ENCODE peak calls at places on chromosomes 1 and 21, in nine cellular contexts. E is AG04450, T is GM12865, G is epithelial cell of esophagus, V is suprapubic skin, A is ovary, W is tibial nerve, P is GM20000, B is left ventricle myocardium inferior. Z is an unnamed sample.

GRCh38 chr1:26584022-26584485 is 54.5 kb downstream of the RPS6KA1 start:
- DNase-seq in G (peak), P (peak), V (no peak), W (no peak), A (no peak), E (no peak), B (no peak), T (peak), Z (no peak)

GRCh38 chr1:163472267-163472666 is 150.5 kb downstream of the NUF2 start:
- DNase-seq in V (no peak), G (no peak), B (no peak), P (no peak), T (no peak), E (no peak), W (no peak), A (no peak), Z (no peak)

GRCh38 chr1:205648212-205648910 is 16.6 kb upstream of the ELK4 start:
- DNase-seq in E (no peak), T (no peak), B (no peak), G (no peak), W (no peak), P (no peak), A (no peak), V (no peak), Z (no peak)

GRCh38 chr1:4213599-4213998 is 313.5 kb upstream of the C1orf174 start:
- DNase-seq in P (no peak), G (no peak), W (no peak), B (no peak), V (no peak), A (no peak), E (no peak), T (no peak), Z (no peak)

GRCh38 chr1:72280131-72280530 is 2.2 kb downstream of the NEGR1 start:
- DNase-seq in P (no peak), E (no peak), V (no peak), G (no peak), T (no peak), B (no peak), A (no peak), W (no peak), Z (no peak)

GRCh38 chr1:101137144-101138126 is 99.4 kb upstream of the S1PR1 start:
- DNase-seq in V (no peak), T (peak), B (no peak), G (no peak), P (no peak), A (no peak), E (no peak), W (no peak), Z (no peak)

GRCh38 chr21:31098576-31099005 is 60.3 kb upstream of the KRTAP19-8 start:
- DNase-seq in W (peak), E (peak), P (peak), B (peak), A (peak), T (peak), G (peak), V (peak), Z (peak)

GRCh38 chr1:12342261-12343003 is 112.6 kb downstream of the VPS13D start:
- DNase-seq in T (no peak), P (no peak), V (no peak), A (no peak), W (no peak), E (no peak), G (no peak), B (no peak), Z (no peak)

GRCh38 chr1:90959352-90960206 is 62.3 kb downstream of the ZNF644 start:
- DNase-seq in G (peak), B (no peak), W (no peak), P (no peak), A (no peak), V (no peak), E (no peak), T (peak), Z (no peak)

GRCh38 chr1:205537386-205538018 is 33.0 kb downstream of the CDK18 start:
- DNase-seq in A (no peak), T (no peak), P (no peak), B (no peak), G (no peak), W (no peak), V (peak), E (no peak), Z (peak)

GRCh38 chr1:109906160-109906838 is 4.3 kb upstream of the CSF1 start:
- DNase-seq in P (peak), T (peak), E (no peak), A (no peak), V (no peak), W (no peak), B (no peak), G (no peak), Z (no peak)

GRCh38 chr1:44072204-44072603 is 40.9 kb upstream of the SLC6A9 start:
- DNase-seq in B (no peak), A (no peak), W (no peak), G (peak), E (peak), V (no peak), P (no peak), T (no peak), Z (no peak)

GRCh38 chr1:178341218-178341956 is 155.4 kb downstream of the CLEC20A start:
- DNase-seq in T (no peak), E (peak), V (peak), A (no peak), P (no peak), G (peak), W (peak), B (peak), Z (no peak)

GRCh38 chr1:116654351-116654750 is 13.2 kb downstream of the IGSF3 start:
- DNase-seq in B (no peak), V (no peak), E (no peak), W (no peak), A (no peak), T (no peak), G (no peak), P (no peak), Z (no peak)

GRCh38 chr1:232725303-232726047 is 79.7 kb upstream of the MAP10 start:
- DNase-seq in V (no peak), A (no peak), E (no peak), B (no peak), T (no peak), G (no peak), P (peak), W (no peak), Z (no peak)

GRCh38 chr1:160108888-160109662 is 6.5 kb upstream of the ATP1A2 start:
- DNase-seq in B (no peak), A (no peak), T (peak), V (no peak), W (peak), E (no peak), G (peak), P (peak), Z (no peak)

GRCh38 chr1:22056921-22057320 is 4.4 kb downstream of the CDC42 start:
- DNase-seq in A (no peak), P (no peak), W (no peak), E (no peak), G (no peak), V (peak), T (no peak), B (no peak), Z (no peak)

GRCh38 chr1:226778657-226779058 is 39.6 kb upstream of the ITPKB start:
- DNase-seq in B (no peak), A (no peak), T (no peak), V (no peak), E (peak), G (peak), P (no peak), W (no peak), Z (no peak)

GRCh38 chr1:24951337-24951736 is 21.3 kb upstream of the RUNX3 start:
- DNase-seq in E (no peak), T (no peak), G (no peak), W (no peak), V (no peak), A (no peak), P (no peak), B (no peak), Z (no peak)

GRCh38 chr1:2050482-2050792 is 226 bp downstream of the PRKCZ start:
- DNase-seq in G (peak), B (no peak), W (no peak), E (no peak), A (no peak), P (no peak), V (no peak), T (no peak), Z (no peak)

GRCh38 chr1:30365596-30365995 is 357.8 kb downstream of the MATN1 start:
- DNase-seq in T (no peak), B (no peak), W (no peak), A (no peak), P (no peak), V (no peak), E (no peak), G (no peak), Z (no peak)

GRCh38 chr21:45868086-45868485 is 113.5 kb upstream of the COL6A1 start:
- DNase-seq in T (no peak), W (no peak), E (no peak), G (no peak), P (no peak), A (no peak), B (no peak), V (peak), Z (no peak)

GRCh38 chr1:158799689-158800088 is 18.7 kb upstream of the OR6N2 start:
- DNase-seq in B (no peak), V (no peak), A (no peak), P (no peak), E (no peak), T (no peak), W (no peak), G (no peak), Z (no peak)

GRCh38 chr1:66335859-66336640 is 197.9 kb upstream of the SGIP1 start:
- DNase-seq in E (no peak), G (peak), B (peak), T (peak), P (peak), W (peak), A (peak), V (peak), Z (no peak)

GRCh38 chr1:37983546-37983945 is 6.3 kb downstream of the SF3A3 start:
- DNase-seq in V (no peak), G (no peak), E (no peak), B (no peak), P (no peak), T (no peak), A (no peak), W (no peak), Z (no peak)

GRCh38 chr1:5763971-5764370 is 228.3 kb downstream of the NPHP4 start:
- DNase-seq in A (no peak), W (no peak), V (no peak), P (no peak), G (no peak), E (no peak), T (no peak), B (no peak), Z (no peak)

GRCh38 chr1:42767510-42767924 is 468 bp downstream of the C1orf50 start:
- DNase-seq in W (no peak), A (no peak), G (peak), P (no peak), E (no peak), B (no peak), V (no peak), T (no peak), Z (no peak)

GRCh38 chr1:94095112-94095637 is 25.8 kb downstream of the ABCA4 start:
- DNase-seq in W (peak), E (peak), G (no peak), T (no peak), V (peak), B (peak), P (no peak), A (peak), Z (no peak)

GRCh38 chr1:79044974-79045650 is 38.6 kb upstream of the ADGRL4 start:
- DNase-seq in T (peak), V (no peak), E (no peak), W (no peak), P (no peak), A (no peak), G (no peak), B (no peak), Z (no peak)
- TF ChIP-seq CTCF in T (no peak), V (no peak), E (no peak), W (no peak), P (no peak), A (no peak), G (no peak), B (peak), Z (no peak)

GRCh38 chr1:18110598-18110939 is 3.0 kb downstream of the IGSF21 start:
- DNase-seq in E (no peak), G (no peak), T (no peak), W (no peak), P (peak), A (no peak), B (no peak), V (no peak), Z (no peak)

GRCh38 chr1:18109058-18109755 is 1.6 kb downstream of the IGSF21 start:
- DNase-seq in T (no peak), W (no peak), G (no peak), V (no peak), A (no peak), P (no peak), E (no peak), B (no peak), Z (no peak)

GRCh38 chr1:18108313-18109057 is 887 bp downstream of the IGSF21 start:
- DNase-seq in G (no peak), W (no peak), T (no peak), P (no peak), B (no peak), A (no peak), V (no peak), E (no peak), Z (no peak)

GRCh38 chr1:18110968-18111367 is 3.4 kb downstream of the IGSF21 start:
- DNase-seq in P (no peak), T (no peak), E (no peak), G (no peak), V (no peak), A (no peak), W (no peak), B (peak), Z (no peak)

GRCh38 chr1:18109756-18110597 is 2.4 kb downstream of the IGSF21 start:
- DNase-seq in G (no peak), T (no peak), B (peak), V (no peak), P (peak), A (peak), W (peak), E (no peak), Z (no peak)
- TF ChIP-seq CTCF in G (no peak), T (no peak), B (peak), V (peak), P (no peak), A (no peak), W (peak), E (no peak), Z (no peak)

GRCh38 chr1:180920702-180921101 is 8.0 kb downstream of the KIAA1614 start:
- DNase-seq in E (no peak), G (no peak), V (no peak), T (peak), P (no peak), A (no peak), B (no peak), W (no peak), Z (no peak)
- TF ChIP-seq CTCF in E (peak), G (no peak), V (peak), T (peak), P (peak), A (no peak), B (peak), W (no peak), Z (no peak)

DNA sequence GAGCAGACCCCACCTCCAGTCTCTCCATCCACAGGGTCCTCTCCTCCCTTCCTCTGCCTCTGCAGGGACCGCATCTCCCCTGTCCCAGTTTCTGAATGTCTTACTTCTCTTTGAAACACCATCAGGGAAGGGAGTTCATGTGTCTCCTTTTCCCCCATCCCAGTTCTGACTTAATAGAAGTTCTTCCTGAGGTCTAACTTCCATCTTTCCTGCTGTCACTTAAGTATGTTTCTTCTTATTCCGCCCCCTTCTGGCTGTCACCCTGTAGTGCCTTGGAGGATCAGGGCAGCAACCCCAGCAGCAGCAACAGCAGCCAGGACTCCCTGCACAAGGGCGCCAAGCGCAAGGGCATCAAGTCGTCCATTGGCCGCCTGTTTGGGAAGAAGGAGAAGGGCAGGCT is 29.3 kb downstream of the MYOG start:
- DNase-seq in P (no peak), A (no peak), E (no peak), G (no peak), W (no peak), B (no peak), V (no peak), T (no peak), Z (no peak)
- TF ChIP-seq CTCF in P (no peak), A (no peak), E (no peak), G (no peak), W (no peak), B (no peak), V (no peak), T (peak), Z (no peak)

GRCh38 chr1:194164755-194165154 is 978.3 kb upstream of the B3GALT2 start:
- DNase-seq in W (no peak), G (no peak), P (no peak), B (no peak), A (no peak), T (no peak), V (no peak), E (no peak), Z (no peak)

GRCh38 chr1:194155962-194156361 is 969.5 kb upstream of the B3GALT2 start:
- DNase-seq in W (no peak), V (no peak), T (no peak), B (no peak), E (no peak), A (no peak), G (no peak), P (no peak), Z (no peak)

GRCh38 chr1:194161591-194161990 is 975.2 kb upstream of the B3GALT2 start:
- DNase-seq in B (no peak), G (no peak), T (no peak), W (no peak), E (no peak), P (no peak), A (no peak), V (no peak), Z (no peak)

DNA sequence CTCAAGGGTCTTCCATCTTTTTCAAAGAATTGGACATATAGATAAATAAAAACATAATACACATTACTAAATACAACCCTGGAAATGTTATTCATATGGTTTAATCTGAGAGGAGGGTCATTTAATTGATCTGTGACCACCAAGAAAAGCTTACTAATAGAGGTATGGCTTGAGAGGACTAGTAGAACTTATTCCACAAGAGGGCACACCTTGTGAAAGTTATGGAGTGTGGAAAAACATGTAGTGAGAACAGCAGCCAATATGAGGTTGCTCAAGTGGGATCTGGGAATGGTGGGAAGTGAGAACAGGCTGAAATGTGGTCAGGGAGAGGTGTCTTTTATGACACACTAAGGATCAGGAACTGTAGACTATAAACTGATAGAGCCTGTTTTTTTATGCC is 973.5 kb upstream of the B3GALT2 start:
- DNase-seq in B (no peak), V (no peak), T (no peak), E (no peak), W (no peak), P (no peak), G (peak), A (no peak), Z (no peak)
- TF ChIP-seq CTCF in B (peak), V (no peak), T (no peak), E (peak), W (no peak), P (no peak), G (no peak), A (no peak), Z (no peak)

DNA sequence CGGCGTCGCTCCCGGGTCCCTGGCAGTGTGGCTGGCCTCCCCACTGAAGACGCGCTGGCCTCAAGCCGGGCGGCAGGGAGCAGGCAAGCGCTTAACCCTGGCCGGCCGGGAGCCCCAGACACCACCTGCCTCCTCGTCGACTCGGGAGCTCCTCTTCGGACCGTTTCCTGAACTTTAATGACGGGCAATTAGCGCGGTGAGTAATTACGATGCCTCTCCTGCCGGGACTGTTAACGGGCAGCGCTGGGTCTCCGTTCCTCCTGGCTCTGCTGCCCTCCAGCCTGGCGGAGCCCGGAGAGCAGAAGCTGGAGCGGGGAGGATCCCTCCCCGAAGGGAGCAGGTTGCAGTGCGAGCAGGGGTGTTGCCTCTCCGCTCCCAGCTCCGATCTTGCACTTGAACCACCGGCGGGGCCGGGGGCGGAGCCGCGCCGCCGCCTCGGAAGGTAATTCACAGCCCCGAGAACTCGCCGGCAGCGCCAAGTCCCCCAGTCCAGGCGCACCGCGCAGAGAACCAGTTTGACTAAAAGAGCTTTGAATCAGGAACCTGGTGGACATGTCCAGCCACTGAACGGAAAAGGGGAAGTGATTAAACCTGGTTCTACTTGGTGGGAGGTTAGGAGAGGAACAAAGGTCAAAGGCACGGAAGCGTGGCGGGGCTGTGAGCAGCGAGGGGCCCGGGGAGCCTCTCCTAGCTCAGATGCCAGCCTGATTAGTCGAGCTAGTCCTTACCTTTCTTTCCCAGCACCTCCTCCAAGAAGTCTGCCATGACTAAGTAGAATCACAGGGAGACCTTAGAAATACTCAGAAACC is 18.3 kb upstream of the PLEKHA6 start:
- DNase-seq in P (peak), E (no peak), T (peak), W (no peak), B (peak), G (peak), A (no peak), V (no peak), Z (no peak)
- TF ChIP-seq CTCF in P (no peak), E (no peak), T (no peak), W (no peak), B (no peak), G (no peak), A (no peak), V (no peak), Z (no peak)

DNA sequence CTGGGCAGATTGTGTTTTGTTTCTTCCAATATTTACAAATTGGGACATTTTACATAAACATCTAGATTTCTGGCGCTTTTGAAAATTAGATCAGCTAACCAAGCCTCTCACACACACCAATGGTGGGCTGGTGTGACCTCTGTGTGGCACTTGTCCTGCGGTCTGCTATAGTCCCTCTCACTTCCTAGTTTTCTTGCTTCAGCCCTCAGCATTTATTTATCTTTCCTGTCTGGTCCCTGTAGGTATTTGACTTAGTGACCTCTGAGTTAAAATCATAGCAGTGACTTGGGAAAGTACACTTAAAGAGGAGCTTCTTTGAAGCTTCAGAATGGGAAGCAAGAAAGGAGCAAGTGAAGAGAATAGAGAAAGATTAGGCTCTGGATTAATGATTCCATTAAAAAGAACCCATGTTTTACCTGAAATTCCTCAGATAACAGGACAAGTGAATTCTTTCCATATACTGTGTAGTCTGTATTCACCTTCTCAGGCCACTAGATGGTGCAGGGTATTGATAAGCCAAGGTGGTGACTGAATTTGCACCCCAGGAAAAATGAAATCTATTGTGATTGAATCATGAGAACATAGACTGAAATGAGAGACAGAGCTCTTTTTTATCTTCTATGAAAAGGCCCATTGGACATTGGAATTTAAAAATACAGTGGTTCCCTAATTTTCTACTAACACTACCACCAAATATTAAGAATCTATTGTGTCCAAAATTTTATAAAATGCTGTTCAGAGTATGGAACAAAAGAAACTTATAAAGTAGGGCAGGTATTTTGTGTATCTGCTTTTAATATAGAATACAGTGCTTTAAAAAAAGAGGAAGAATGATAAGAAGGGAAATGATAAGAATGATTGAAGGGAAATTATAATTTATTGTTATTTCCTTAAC is 7.1 kb upstream of the DIPK1A start:
- DNase-seq in P (no peak), B (no peak), V (no peak), E (no peak), A (no peak), W (no peak), T (peak), G (peak), Z (no peak)
- TF ChIP-seq CTCF in P (peak), B (peak), V (peak), E (peak), A (no peak), W (peak), T (peak), G (peak), Z (no peak)

Z was measured in omental fat pad.